ENCODE peak calls at places on chromosomes 7 and 10, in ten cellular contexts. One of them, this sample, is unnamed.

GRCh38 chr10:93813507-93814465 is 56.0 kb downstream of the LGI1 start:
- DNase-seq in tibial nerve: peak; percentile 28
- DNase-seq in IMR-90: peak; percentile 41
- DNase-seq in A549: peak; percentile 44
- DNase-seq in breast epithelium: peak; percentile 19
- DNase-seq in HCT116: peak; percentile 64
- DNase-seq in adrenal gland: peak; percentile 77
- DNase-seq in vagina: no peak
- DNase-seq in endothelial cell of umbilical vein: peak; percentile 55
- DNase-seq in prostate gland: peak; percentile 16
- DNase-seq in this sample: no peak

GRCh38 chr7:94888542-94888941 is 18.9 kb upstream of the PPP1R9A start:
- DNase-seq in tibial nerve: no peak
- DNase-seq in IMR-90: no peak
- DNase-seq in A549: peak; percentile 21
- DNase-seq in breast epithelium: peak; percentile 23
- DNase-seq in HCT116: peak; percentile 34
- DNase-seq in adrenal gland: peak; percentile 35
- DNase-seq in vagina: no peak
- DNase-seq in endothelial cell of umbilical vein: peak; percentile 85
- DNase-seq in prostate gland: peak; percentile 40
- DNase-seq in this sample: no peak

GRCh38 chr7:108103566-108104298 is 26.4 kb downstream of the LAMB4 start:
- DNase-seq in tibial nerve: no peak
- DNase-seq in IMR-90: no peak
- DNase-seq in A549: no peak
- DNase-seq in breast epithelium: no peak
- DNase-seq in HCT116: no peak
- DNase-seq in adrenal gland: no peak
- DNase-seq in vagina: no peak
- DNase-seq in endothelial cell of umbilical vein: no peak
- DNase-seq in prostate gland: no peak
- DNase-seq in this sample: no peak

GRCh38 chr10:62911210-62911963 is 95.2 kb upstream of the EGR2 start:
- DNase-seq in tibial nerve: no peak
- DNase-seq in IMR-90: no peak
- DNase-seq in A549: no peak
- DNase-seq in breast epithelium: peak; percentile 70
- DNase-seq in HCT116: no peak
- DNase-seq in adrenal gland: no peak
- DNase-seq in vagina: no peak
- DNase-seq in endothelial cell of umbilical vein: no peak
- DNase-seq in prostate gland: no peak
- DNase-seq in this sample: no peak

GRCh38 chr10:35784751-35785150 is 142.7 kb upstream of the FZD8 start:
- DNase-seq in tibial nerve: no peak
- DNase-seq in IMR-90: no peak
- DNase-seq in A549: no peak
- DNase-seq in breast epithelium: peak; percentile 21
- DNase-seq in HCT116: no peak
- DNase-seq in adrenal gland: no peak
- DNase-seq in vagina: no peak
- DNase-seq in endothelial cell of umbilical vein: no peak
- DNase-seq in prostate gland: no peak
- DNase-seq in this sample: no peak

GRCh38 chr10:107692072-107692471 is 527.6 kb upstream of the SORCS1 start:
- DNase-seq in tibial nerve: no peak
- DNase-seq in IMR-90: no peak
- DNase-seq in A549: no peak
- DNase-seq in breast epithelium: no peak
- DNase-seq in HCT116: no peak
- DNase-seq in adrenal gland: no peak
- DNase-seq in vagina: no peak
- DNase-seq in endothelial cell of umbilical vein: no peak
- DNase-seq in prostate gland: no peak
- DNase-seq in this sample: no peak

GRCh38 chr7:26492816-26493215 is 201.2 kb downstream of the SNX10 start:
- DNase-seq in tibial nerve: no peak
- DNase-seq in IMR-90: no peak
- DNase-seq in A549: no peak
- DNase-seq in breast epithelium: no peak
- DNase-seq in HCT116: no peak
- DNase-seq in adrenal gland: no peak
- DNase-seq in vagina: no peak
- DNase-seq in endothelial cell of umbilical vein: peak; percentile 36
- DNase-seq in prostate gland: no peak
- DNase-seq in this sample: no peak

GRCh38 chr10:12811725-12812310 is 189.7 kb downstream of the CCDC3 start:
- DNase-seq in tibial nerve: no peak
- DNase-seq in IMR-90: peak; percentile 28
- DNase-seq in A549: no peak
- DNase-seq in breast epithelium: no peak
- DNase-seq in HCT116: no peak
- DNase-seq in adrenal gland: no peak
- DNase-seq in vagina: no peak
- DNase-seq in endothelial cell of umbilical vein: no peak
- DNase-seq in prostate gland: no peak
- DNase-seq in this sample: no peak

GRCh38 chr10:1185911-1186692 is 129.9 kb downstream of the WDR37 start:
- DNase-seq in tibial nerve: no peak
- DNase-seq in IMR-90: no peak
- DNase-seq in A549: no peak
- DNase-seq in breast epithelium: no peak
- DNase-seq in HCT116: no peak
- DNase-seq in adrenal gland: no peak
- DNase-seq in vagina: no peak
- DNase-seq in endothelial cell of umbilical vein: no peak
- DNase-seq in prostate gland: no peak
- DNase-seq in this sample: no peak

GRCh38 chr10:35336921-35337741 is 822 bp downstream of the CCNY start:
- DNase-seq in tibial nerve: no peak
- DNase-seq in IMR-90: no peak
- DNase-seq in A549: peak; percentile 44
- DNase-seq in breast epithelium: peak; percentile 31
- DNase-seq in HCT116: no peak
- DNase-seq in adrenal gland: peak; percentile 61
- DNase-seq in vagina: no peak
- DNase-seq in endothelial cell of umbilical vein: peak; percentile 36
- DNase-seq in prostate gland: peak; percentile 22
- DNase-seq in this sample: no peak

GRCh38 chr10:11813177-11813576 is 10.0 kb upstream of the PROSER2 start:
- DNase-seq in tibial nerve: no peak
- DNase-seq in IMR-90: no peak
- DNase-seq in A549: no peak
- DNase-seq in breast epithelium: no peak
- DNase-seq in HCT116: no peak
- DNase-seq in adrenal gland: no peak
- DNase-seq in vagina: no peak
- DNase-seq in endothelial cell of umbilical vein: no peak
- DNase-seq in prostate gland: no peak
- DNase-seq in this sample: no peak

GRCh38 chr10:78471723-78472541 is 438.3 kb downstream of the RPS24 start:
- DNase-seq in tibial nerve: no peak
- DNase-seq in IMR-90: no peak
- DNase-seq in A549: no peak
- DNase-seq in breast epithelium: no peak
- DNase-seq in HCT116: no peak
- DNase-seq in adrenal gland: no peak
- DNase-seq in vagina: peak; percentile 72
- DNase-seq in endothelial cell of umbilical vein: no peak
- DNase-seq in prostate gland: no peak
- DNase-seq in this sample: no peak

GRCh38 chr7:54342458-54342857 is 199.7 kb upstream of the VSTM2A start:
- DNase-seq in tibial nerve: no peak
- DNase-seq in IMR-90: no peak
- DNase-seq in A549: no peak
- DNase-seq in breast epithelium: no peak
- DNase-seq in HCT116: no peak
- DNase-seq in adrenal gland: no peak
- DNase-seq in vagina: no peak
- DNase-seq in endothelial cell of umbilical vein: no peak
- DNase-seq in prostate gland: no peak
- DNase-seq in this sample: no peak

GRCh38 chr10:72615985-72616384 is 9.9 kb downstream of the MICU1 start:
- DNase-seq in tibial nerve: no peak
- DNase-seq in IMR-90: no peak
- DNase-seq in A549: no peak
- DNase-seq in breast epithelium: no peak
- DNase-seq in HCT116: no peak
- DNase-seq in adrenal gland: no peak
- DNase-seq in vagina: no peak
- DNase-seq in endothelial cell of umbilical vein: no peak
- DNase-seq in prostate gland: no peak
- DNase-seq in this sample: no peak

GRCh38 chr10:72622271-72622670 is 3.6 kb downstream of the MICU1 start:
- DNase-seq in tibial nerve: no peak
- DNase-seq in IMR-90: no peak
- DNase-seq in A549: no peak
- DNase-seq in breast epithelium: no peak
- DNase-seq in HCT116: no peak
- DNase-seq in adrenal gland: no peak
- DNase-seq in vagina: no peak
- DNase-seq in endothelial cell of umbilical vein: no peak
- DNase-seq in prostate gland: no peak
- DNase-seq in this sample: no peak

GRCh38 chr10:72611783-72612182 is 14.1 kb downstream of the MICU1 start:
- DNase-seq in tibial nerve: no peak
- DNase-seq in IMR-90: no peak
- DNase-seq in A549: no peak
- DNase-seq in breast epithelium: no peak
- DNase-seq in HCT116: no peak
- DNase-seq in adrenal gland: peak; percentile 34
- DNase-seq in vagina: no peak
- DNase-seq in endothelial cell of umbilical vein: no peak
- DNase-seq in prostate gland: no peak
- DNase-seq in this sample: no peak

GRCh38 chr10:72612203-72612826 is 13.6 kb downstream of the MICU1 start:
- DNase-seq in tibial nerve: no peak
- DNase-seq in IMR-90: no peak
- DNase-seq in A549: no peak
- DNase-seq in breast epithelium: no peak
- DNase-seq in HCT116: no peak
- DNase-seq in adrenal gland: no peak
- DNase-seq in vagina: no peak
- DNase-seq in endothelial cell of umbilical vein: peak; percentile 64
- DNase-seq in prostate gland: no peak
- DNase-seq in this sample: no peak

GRCh38 chr10:72616716-72617115 is 9.2 kb downstream of the MICU1 start:
- DNase-seq in tibial nerve: no peak
- DNase-seq in IMR-90: no peak
- DNase-seq in A549: no peak
- DNase-seq in breast epithelium: no peak
- DNase-seq in HCT116: no peak
- DNase-seq in adrenal gland: no peak
- DNase-seq in vagina: no peak
- DNase-seq in endothelial cell of umbilical vein: no peak
- DNase-seq in prostate gland: no peak
- DNase-seq in this sample: no peak
- TF ChIP-seq POLR2A in tibial nerve: no peak
- TF ChIP-seq POLR2A in IMR-90: no peak
- TF ChIP-seq POLR2A in A549: no peak
- TF ChIP-seq POLR2A in breast epithelium: no peak
- TF ChIP-seq POLR2A in HCT116: no peak
- TF ChIP-seq POLR2A in adrenal gland: no peak
- TF ChIP-seq POLR2A in vagina: no peak
- TF ChIP-seq POLR2A in endothelial cell of umbilical vein: no peak
- TF ChIP-seq POLR2A in prostate gland: no peak
- TF ChIP-seq POLR2A in this sample: no peak

GRCh38 chr7:34772296-34772695 is 114.3 kb downstream of the NPSR1 start:
- DNase-seq in tibial nerve: no peak
- DNase-seq in IMR-90: no peak
- DNase-seq in A549: no peak
- DNase-seq in breast epithelium: no peak
- DNase-seq in HCT116: no peak
- DNase-seq in adrenal gland: no peak
- DNase-seq in vagina: no peak
- DNase-seq in endothelial cell of umbilical vein: no peak
- DNase-seq in prostate gland: no peak
- DNase-seq in this sample: no peak
- H3K27ac ChIP-seq in tibial nerve: no peak overlapping the region
- H3K27ac ChIP-seq in IMR-90: no peak overlapping the region
- H3K27ac ChIP-seq in A549: no peak overlapping the region
- H3K27ac ChIP-seq in breast epithelium: no peak overlapping the region
- H3K27ac ChIP-seq in HCT116: no peak overlapping the region
- H3K27ac ChIP-seq in adrenal gland: no peak overlapping the region
- H3K27ac ChIP-seq in vagina: no peak overlapping the region
- H3K27ac ChIP-seq in endothelial cell of umbilical vein: no peak overlapping the region
- H3K27ac ChIP-seq in prostate gland: no peak overlapping the region
- H3K27ac ChIP-seq in this sample: no peak overlapping the region

GRCh38 chr10:117970962-117971361 is 75.8 kb downstream of the RAB11FIP2 start:
- DNase-seq in tibial nerve: no peak
- DNase-seq in IMR-90: no peak
- DNase-seq in A549: no peak
- DNase-seq in breast epithelium: no peak
- DNase-seq in HCT116: no peak
- DNase-seq in adrenal gland: no peak
- DNase-seq in vagina: no peak
- DNase-seq in endothelial cell of umbilical vein: no peak
- DNase-seq in prostate gland: no peak
- DNase-seq in this sample: no peak
- TF ChIP-seq CTCF in tibial nerve: no peak
- TF ChIP-seq CTCF in IMR-90: no peak
- TF ChIP-seq CTCF in A549: no peak
- TF ChIP-seq CTCF in breast epithelium: no peak
- TF ChIP-seq CTCF in HCT116: no peak
- TF ChIP-seq CTCF in adrenal gland: no peak
- TF ChIP-seq CTCF in vagina: no peak
- TF ChIP-seq CTCF in endothelial cell of umbilical vein: no peak
- TF ChIP-seq CTCF in prostate gland: no peak
- TF ChIP-seq CTCF in this sample: no peak

DNA sequence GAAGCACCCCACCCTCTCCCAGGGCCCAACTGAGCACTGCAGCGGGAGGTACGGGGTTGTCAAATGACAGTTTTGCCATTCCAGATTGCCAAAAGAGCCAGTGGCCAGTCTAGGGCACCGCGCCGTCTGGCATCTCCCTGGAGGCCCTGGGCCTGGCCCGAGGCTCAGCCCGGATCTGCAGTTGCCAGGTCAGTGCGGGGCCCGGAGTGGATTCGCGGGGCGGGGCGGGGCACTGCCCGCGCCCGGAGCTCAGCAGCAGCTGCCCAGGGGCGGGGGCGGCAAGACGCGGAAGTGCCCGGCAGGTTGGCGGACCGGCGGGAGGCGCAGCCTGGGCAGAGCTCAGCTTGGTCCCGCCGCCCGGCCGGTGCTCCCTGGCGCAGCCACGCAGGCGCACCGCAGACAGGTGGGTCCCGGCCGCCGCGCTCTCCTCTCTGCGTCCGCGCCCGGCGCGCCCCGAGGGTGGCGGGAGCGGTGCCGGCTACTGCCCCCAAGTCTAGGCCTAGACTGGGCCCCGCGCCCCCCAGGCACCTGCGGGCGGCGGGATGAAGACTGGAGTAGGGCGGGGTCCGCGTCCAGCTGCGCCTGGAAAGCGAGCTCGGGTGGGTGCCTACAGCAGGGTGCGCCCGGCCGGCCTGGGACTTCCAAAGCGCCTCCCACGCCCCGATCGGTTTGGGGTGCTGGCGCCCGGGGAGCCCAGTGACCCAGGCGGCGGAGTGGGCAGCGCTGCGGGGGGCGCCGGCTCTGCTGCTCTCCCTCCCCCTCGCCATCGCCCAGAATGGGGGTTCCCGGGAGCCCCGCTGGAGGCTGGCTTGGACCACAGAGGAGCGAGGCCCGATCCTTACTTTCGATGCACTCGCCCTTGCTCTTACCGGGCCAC is at the start of gene IRF5:
- DNase-seq in tibial nerve: no peak
- DNase-seq in IMR-90: no peak
- DNase-seq in A549: peak; percentile 37
- DNase-seq in breast epithelium: no peak
- DNase-seq in HCT116: peak; percentile 15
- DNase-seq in adrenal gland: peak; percentile 45
- DNase-seq in vagina: no peak
- DNase-seq in endothelial cell of umbilical vein: no peak
- DNase-seq in prostate gland: peak; percentile 49
- DNase-seq in this sample: no peak
- TF ChIP-seq POLR2A in tibial nerve: no peak
- TF ChIP-seq POLR2A in IMR-90: no peak
- TF ChIP-seq POLR2A in A549: peak; percentile 63
- TF ChIP-seq POLR2A in breast epithelium: no peak
- TF ChIP-seq POLR2A in HCT116: peak; percentile 30
- TF ChIP-seq POLR2A in adrenal gland: peak; percentile 17
- TF ChIP-seq POLR2A in vagina: no peak
- TF ChIP-seq POLR2A in endothelial cell of umbilical vein: no peak
- TF ChIP-seq POLR2A in prostate gland: peak; percentile 47
- TF ChIP-seq POLR2A in this sample: no peak